ENCODE peak calls at places on chromosome 22, in eight cellular contexts. One of them, this sample, is unnamed.

GRCh38 chr22:38236786-38237185 is 35.0 kb downstream of the MAFF start:
- DNase-seq in fibroblast of gingiva: no peak
- DNase-seq in DMS 273 treated with DMSO at 0.1 percent for 48 hours: no peak
- DNase-seq in upper lobe of left lung: no peak
- DNase-seq in T follicular helper cell: no peak
- DNase-seq in adipocyte: no peak
- DNase-seq in pancreas: no peak
- DNase-seq in ELR: no peak
- DNase-seq in this sample: no peak

GRCh38 chr22:48594016-48594756 is 1233.5 kb downstream of the BRD1 start:
- DNase-seq in fibroblast of gingiva: no peak
- DNase-seq in DMS 273 treated with DMSO at 0.1 percent for 48 hours: no peak
- DNase-seq in upper lobe of left lung: no peak
- DNase-seq in T follicular helper cell: no peak
- DNase-seq in adipocyte: no peak
- DNase-seq in pancreas: peak
- DNase-seq in ELR: no peak
- DNase-seq in this sample: peak

GRCh38 chr22:19630614-19631013 is 83.7 kb upstream of the SEPTIN5 start:
- DNase-seq in fibroblast of gingiva: no peak
- DNase-seq in DMS 273 treated with DMSO at 0.1 percent for 48 hours: no peak
- DNase-seq in upper lobe of left lung: no peak
- DNase-seq in T follicular helper cell: no peak
- DNase-seq in adipocyte: no peak
- DNase-seq in pancreas: no peak
- DNase-seq in ELR: no peak
- DNase-seq in this sample: no peak

GRCh38 chr22:41431656-41432055 is 14.9 kb downstream of the TOB2 start:
- DNase-seq in fibroblast of gingiva: no peak
- DNase-seq in DMS 273 treated with DMSO at 0.1 percent for 48 hours: no peak
- DNase-seq in upper lobe of left lung: no peak
- DNase-seq in T follicular helper cell: no peak
- DNase-seq in adipocyte: no peak
- DNase-seq in pancreas: no peak
- DNase-seq in ELR: no peak
- DNase-seq in this sample: no peak

GRCh38 chr22:42170946-42171345 is 40.3 kb upstream of the CYP2D6 start:
- DNase-seq in fibroblast of gingiva: no peak
- DNase-seq in DMS 273 treated with DMSO at 0.1 percent for 48 hours: no peak
- DNase-seq in upper lobe of left lung: no peak
- DNase-seq in T follicular helper cell: no peak
- DNase-seq in adipocyte: no peak
- DNase-seq in pancreas: no peak
- DNase-seq in ELR: peak
- DNase-seq in this sample: no peak

GRCh38 chr22:42388130-42388797 is 43.9 kb downstream of the NFAM1 start:
- DNase-seq in fibroblast of gingiva: no peak
- DNase-seq in DMS 273 treated with DMSO at 0.1 percent for 48 hours: peak
- DNase-seq in upper lobe of left lung: no peak
- DNase-seq in T follicular helper cell: no peak
- DNase-seq in adipocyte: no peak
- DNase-seq in pancreas: peak
- DNase-seq in ELR: peak
- DNase-seq in this sample: peak

GRCh38 chr22:27572267-27572666 is 229.3 kb downstream of the MN1 start:
- DNase-seq in fibroblast of gingiva: no peak
- DNase-seq in DMS 273 treated with DMSO at 0.1 percent for 48 hours: no peak
- DNase-seq in upper lobe of left lung: no peak
- DNase-seq in T follicular helper cell: no peak
- DNase-seq in adipocyte: no peak
- DNase-seq in pancreas: no peak
- DNase-seq in ELR: no peak
- DNase-seq in this sample: no peak

GRCh38 chr22:46965552-46966494 is 203.4 kb downstream of the TBC1D22A start:
- DNase-seq in fibroblast of gingiva: no peak
- DNase-seq in DMS 273 treated with DMSO at 0.1 percent for 48 hours: no peak
- DNase-seq in upper lobe of left lung: no peak
- DNase-seq in T follicular helper cell: no peak
- DNase-seq in adipocyte: peak
- DNase-seq in pancreas: no peak
- DNase-seq in ELR: peak
- DNase-seq in this sample: peak

GRCh38 chr22:38758276-38758945 is 2.6 kb upstream of the SUN2 start:
- DNase-seq in fibroblast of gingiva: no peak
- DNase-seq in DMS 273 treated with DMSO at 0.1 percent for 48 hours: no peak
- DNase-seq in upper lobe of left lung: no peak
- DNase-seq in T follicular helper cell: peak
- DNase-seq in adipocyte: no peak
- DNase-seq in pancreas: no peak
- DNase-seq in ELR: no peak
- DNase-seq in this sample: peak

GRCh38 chr22:31923166-31923565 is 21.2 kb upstream of the YWHAH start:
- DNase-seq in fibroblast of gingiva: no peak
- DNase-seq in DMS 273 treated with DMSO at 0.1 percent for 48 hours: no peak
- DNase-seq in upper lobe of left lung: no peak
- DNase-seq in T follicular helper cell: no peak
- DNase-seq in adipocyte: no peak
- DNase-seq in pancreas: no peak
- DNase-seq in ELR: no peak
- DNase-seq in this sample: no peak

GRCh38 chr22:50260801-50261614 is 475 bp downstream of the MAPK12 start:
- DNase-seq in fibroblast of gingiva: peak
- DNase-seq in DMS 273 treated with DMSO at 0.1 percent for 48 hours: no peak
- DNase-seq in upper lobe of left lung: peak
- DNase-seq in T follicular helper cell: no peak
- DNase-seq in adipocyte: peak
- DNase-seq in pancreas: no peak
- DNase-seq in ELR: peak
- DNase-seq in this sample: peak

GRCh38 chr22:49368976-49369725 is 458.5 kb downstream of the BRD1 start:
- DNase-seq in fibroblast of gingiva: no peak
- DNase-seq in DMS 273 treated with DMSO at 0.1 percent for 48 hours: no peak
- DNase-seq in upper lobe of left lung: no peak
- DNase-seq in T follicular helper cell: no peak
- DNase-seq in adipocyte: no peak
- DNase-seq in pancreas: no peak
- DNase-seq in ELR: no peak
- DNase-seq in this sample: no peak

GRCh38 chr22:29716814-29717213 is 3.0 kb upstream of the CABP7 start:
- DNase-seq in fibroblast of gingiva: peak
- DNase-seq in DMS 273 treated with DMSO at 0.1 percent for 48 hours: no peak
- DNase-seq in upper lobe of left lung: no peak
- DNase-seq in T follicular helper cell: no peak
- DNase-seq in adipocyte: peak
- DNase-seq in pancreas: no peak
- DNase-seq in ELR: peak
- DNase-seq in this sample: no peak

GRCh38 chr22:33577862-33578411 is 342.3 kb downstream of the LARGE1 start:
- DNase-seq in fibroblast of gingiva: no peak
- DNase-seq in DMS 273 treated with DMSO at 0.1 percent for 48 hours: no peak
- DNase-seq in upper lobe of left lung: no peak
- DNase-seq in T follicular helper cell: no peak
- DNase-seq in adipocyte: no peak
- DNase-seq in pancreas: no peak
- DNase-seq in ELR: no peak
- DNase-seq in this sample: no peak

GRCh38 chr22:29311468-29312217 is 3.9 kb downstream of the RASL10A start:
- DNase-seq in fibroblast of gingiva: no peak
- DNase-seq in DMS 273 treated with DMSO at 0.1 percent for 48 hours: no peak
- DNase-seq in upper lobe of left lung: peak
- DNase-seq in T follicular helper cell: no peak
- DNase-seq in adipocyte: no peak
- DNase-seq in pancreas: peak
- DNase-seq in ELR: no peak
- DNase-seq in this sample: no peak

GRCh38 chr22:36359172-36359973 is 28.4 kb downstream of the MYH9 start:
- DNase-seq in fibroblast of gingiva: no peak
- DNase-seq in DMS 273 treated with DMSO at 0.1 percent for 48 hours: no peak
- DNase-seq in upper lobe of left lung: no peak
- DNase-seq in T follicular helper cell: no peak
- DNase-seq in adipocyte: no peak
- DNase-seq in pancreas: no peak
- DNase-seq in ELR: no peak
- DNase-seq in this sample: no peak

GRCh38 chr22:29172216-29172615 is 33.5 kb upstream of the EMID1 start:
- DNase-seq in fibroblast of gingiva: no peak
- DNase-seq in DMS 273 treated with DMSO at 0.1 percent for 48 hours: no peak
- DNase-seq in upper lobe of left lung: no peak
- DNase-seq in T follicular helper cell: no peak
- DNase-seq in adipocyte: no peak
- DNase-seq in pancreas: no peak
- DNase-seq in ELR: no peak
- DNase-seq in this sample: no peak

GRCh38 chr22:29056472-29056871 is 5.2 kb downstream of the C22orf31 start:
- DNase-seq in fibroblast of gingiva: no peak
- DNase-seq in DMS 273 treated with DMSO at 0.1 percent for 48 hours: no peak
- DNase-seq in upper lobe of left lung: no peak
- DNase-seq in T follicular helper cell: no peak
- DNase-seq in adipocyte: no peak
- DNase-seq in pancreas: no peak
- DNase-seq in ELR: no peak
- DNase-seq in this sample: no peak

GRCh38 chr22:35561796-35562526 is 21.3 kb downstream of the RASD2 start:
- DNase-seq in fibroblast of gingiva: no peak
- DNase-seq in DMS 273 treated with DMSO at 0.1 percent for 48 hours: no peak
- DNase-seq in upper lobe of left lung: no peak
- DNase-seq in T follicular helper cell: no peak
- DNase-seq in adipocyte: peak
- DNase-seq in pancreas: no peak
- DNase-seq in ELR: peak
- DNase-seq in this sample: no peak

GRCh38 chr22:19843107-19843856 is 11.4 kb downstream of the GNB1L start:
- DNase-seq in fibroblast of gingiva: no peak
- DNase-seq in DMS 273 treated with DMSO at 0.1 percent for 48 hours: no peak
- DNase-seq in upper lobe of left lung: peak
- DNase-seq in T follicular helper cell: no peak
- DNase-seq in adipocyte: no peak
- DNase-seq in pancreas: no peak
- DNase-seq in ELR: no peak
- DNase-seq in this sample: peak

GRCh38 chr22:43482310-43482625 is 70.5 kb downstream of the MPPED1 start:
- DNase-seq in fibroblast of gingiva: no peak
- DNase-seq in DMS 273 treated with DMSO at 0.1 percent for 48 hours: no peak
- DNase-seq in upper lobe of left lung: no peak
- DNase-seq in T follicular helper cell: no peak
- DNase-seq in adipocyte: no peak
- DNase-seq in pancreas: no peak
- DNase-seq in ELR: no peak
- DNase-seq in this sample: no peak

GRCh38 chr22:33829549-33830280 is 90.6 kb downstream of the LARGE1 start:
- DNase-seq in fibroblast of gingiva: no peak
- DNase-seq in DMS 273 treated with DMSO at 0.1 percent for 48 hours: peak
- DNase-seq in upper lobe of left lung: no peak
- DNase-seq in T follicular helper cell: no peak
- DNase-seq in adipocyte: no peak
- DNase-seq in pancreas: no peak
- DNase-seq in ELR: no peak
- DNase-seq in this sample: peak

GRCh38 chr22:26514419-26515161 is 2.3 kb upstream of the TFIP11 start:
- DNase-seq in fibroblast of gingiva: no peak
- DNase-seq in DMS 273 treated with DMSO at 0.1 percent for 48 hours: no peak
- DNase-seq in upper lobe of left lung: no peak
- DNase-seq in T follicular helper cell: no peak
- DNase-seq in adipocyte: no peak
- DNase-seq in pancreas: no peak
- DNase-seq in ELR: no peak
- DNase-seq in this sample: no peak

GRCh38 chr22:29799217-29799680 is 32.1 kb downstream of the UQCR10 start:
- DNase-seq in fibroblast of gingiva: peak
- DNase-seq in DMS 273 treated with DMSO at 0.1 percent for 48 hours: no peak
- DNase-seq in upper lobe of left lung: no peak
- DNase-seq in T follicular helper cell: no peak
- DNase-seq in adipocyte: peak
- DNase-seq in pancreas: peak
- DNase-seq in ELR: peak
- DNase-seq in this sample: no peak

GRCh38 chr22:31329029-31329428 is 17.1 kb downstream of the PATZ1 start:
- DNase-seq in fibroblast of gingiva: no peak
- DNase-seq in DMS 273 treated with DMSO at 0.1 percent for 48 hours: no peak
- DNase-seq in upper lobe of left lung: no peak
- DNase-seq in T follicular helper cell: no peak
- DNase-seq in adipocyte: no peak
- DNase-seq in pancreas: no peak
- DNase-seq in ELR: peak
- DNase-seq in this sample: no peak

GRCh38 chr22:39270280-39270679 is 25.5 kb upstream of the PDGFB start:
- DNase-seq in fibroblast of gingiva: no peak
- DNase-seq in DMS 273 treated with DMSO at 0.1 percent for 48 hours: no peak
- DNase-seq in upper lobe of left lung: no peak
- DNase-seq in T follicular helper cell: no peak
- DNase-seq in adipocyte: no peak
- DNase-seq in pancreas: no peak
- DNase-seq in ELR: no peak
- DNase-seq in this sample: no peak

This sample was measured in NCI-H1694.